ENCODE peak calls at places on chromosomes 11 and 22, in ten cellular contexts. G is Right ventricle myocardium superior; S is T-helper 2 cell; D is testis; L is SK-N-DZ; W is NAMALWA; Y is EL; E is activated T-cell treated with anti-CD3 and anti-CD28 coated beads for 1 hour; T is bronchial epithelial cell; J is stimulated activated CD8-positive, alpha-beta memory T cell treated with anti-CD3 and anti-CD28 coated beads, Interleukin-15, amount 100 ng/mL, for 24 hours. B is an unnamed sample.

GRCh38 chr11:88293931-88294330 is 43.6 kb downstream of the CTSC start:
- DNase-seq in G (no peak), S (no peak), D (no peak), L (no peak), W (no peak), Y (peak), E (no peak), T (no peak), J (no peak), B (no peak)

GRCh38 chr11:2835768-2836150 is 49.8 kb downstream of the CDKN1C start:
- DNase-seq in G (no peak), S (no peak), D (no peak), L (no peak), W (no peak), Y (no peak), E (no peak), T (no peak), J (no peak), B (no peak)

GRCh38 chr11:14253437-14253836 is 105.5 kb downstream of the RRAS2 start:
- DNase-seq in G (no peak), S (no peak), D (no peak), L (no peak), W (no peak), Y (no peak), E (no peak), T (no peak), J (no peak), B (no peak)

GRCh38 chr11:114317738-114318137 is 21.5 kb downstream of the NNMT start:
- DNase-seq in G (peak), S (no peak), D (peak), L (peak), W (peak), Y (peak), E (no peak), T (no peak), J (no peak), B (peak)

GRCh38 chr11:92580931-92581330 is 356.3 kb downstream of the FAT3 start:
- DNase-seq in G (no peak), S (no peak), D (no peak), L (no peak), W (no peak), Y (no peak), E (no peak), T (no peak), J (no peak), B (no peak)

GRCh38 chr11:17384002-17384511 is 4.4 kb downstream of the KCNJ11 start:
- DNase-seq in G (peak), S (peak), D (peak), L (peak), W (peak), Y (peak), E (peak), T (peak), J (peak), B (peak)

GRCh38 chr11:2800655-2801531 is 84.7 kb downstream of the CDKN1C start:
- DNase-seq in G (no peak), S (no peak), D (peak), L (no peak), W (no peak), Y (no peak), E (no peak), T (no peak), J (no peak), B (no peak)

GRCh38 chr11:60349990-60350389 is 22.9 kb downstream of the MS4A6E start:
- DNase-seq in G (no peak), S (no peak), D (no peak), L (no peak), W (no peak), Y (no peak), E (no peak), T (no peak), J (no peak), B (no peak)

GRCh38 chr22:22576244-22576988 is 17.4 kb upstream of the PRAME start:
- DNase-seq in G (peak), S (no peak), D (peak), L (peak), W (peak), Y (peak), E (peak), T (peak), J (no peak), B (peak)

B was measured in epithelial cell of esophagus.